ENCODE peak calls at places on chromosomes 3 and 15, in five cellular contexts. J is K562, S is fibroblast of mammary gland, G is AG09319, P is GM10248. L is an unnamed sample.

GRCh38 chr3:12962292-12962691 is 110.9 kb downstream of the IQSEC1 start:
- DNase-seq in J (no peak), S (no peak), G (no peak), P (no peak), L (no peak)

GRCh38 chr3:165994293-165994692 is 157.1 kb upstream of the BCHE start:
- DNase-seq in J (no peak), S (no peak), G (no peak), P (no peak), L (no peak)

GRCh38 chr3:155549087-155549486 is 195.8 kb downstream of the PLCH1 start:
- DNase-seq in J (no peak), S (no peak), G (no peak), P (no peak), L (no peak)

GRCh38 chr3:122992628-122993570 is 34.7 kb downstream of the SEMA5B start:
- DNase-seq in J (no peak), S (no peak), G (no peak), P (no peak), L (no peak)

GRCh38 chr3:188690076-188690475 is 481.7 kb upstream of the TPRG1 start:
- DNase-seq in J (no peak), S (no peak), G (no peak), P (no peak), L (no peak)

GRCh38 chr3:25452185-25452584 is 24.1 kb downstream of the RARB start:
- DNase-seq in J (no peak), S (no peak), G (no peak), P (no peak), L (no peak)

GRCh38 chr3:94360982-94361381 is 298.1 kb downstream of the NSUN3 start:
- DNase-seq in J (no peak), S (peak; percentile 25), G (no peak), P (no peak), L (no peak)

GRCh38 chr3:172680684-172681083 is 30.2 kb downstream of the NCEH1 start:
- DNase-seq in J (peak; percentile 49), S (peak; percentile 68), G (no peak), P (no peak), L (no peak)

GRCh38 chr15:56797720-56798275 is 64.5 kb upstream of the ZNF280D start:
- DNase-seq in J (no peak), S (no peak), G (no peak), P (no peak), L (no peak)

GRCh38 chr3:177282028-177282655 is 84.9 kb upstream of the TBL1XR1 start:
- DNase-seq in J (no peak), S (no peak), G (no peak), P (no peak), L (no peak)

GRCh38 chr15:99051308-99051707 is 43.7 kb upstream of the PGPEP1L start:
- DNase-seq in J (no peak), S (no peak), G (no peak), P (no peak), L (no peak)

GRCh38 chr3:46449755-46450552 is 14.8 kb downstream of the LTF start:
- DNase-seq in J (peak; percentile 51), S (peak; percentile 11), G (no peak), P (no peak), L (no peak)

GRCh38 chr15:49135893-49136292 is 19.5 kb downstream of the COPS2 start:
- DNase-seq in J (no peak), S (peak; percentile 74), G (no peak), P (no peak), L (no peak)

GRCh38 chr15:65653781-65654521 is 32.2 kb downstream of the SLC24A1 start:
- DNase-seq in J (no peak), S (peak; percentile 74), G (no peak), P (no peak), L (no peak)

GRCh38 chr15:33135355-33135781 is 59.1 kb downstream of the FMN1 start:
- DNase-seq in J (no peak), S (peak; percentile 27), G (no peak), P (no peak), L (no peak)

GRCh38 chr15:66865622-66866611 is 163.9 kb downstream of the SMAD6 start:
- DNase-seq in J (no peak), S (no peak), G (no peak), P (peak; percentile 77), L (peak; percentile 58)

GRCh38 chr15:85800460-85801123 is 5.9 kb upstream of the KLHL25 start:
- DNase-seq in J (no peak), S (peak; percentile 60), G (no peak), P (no peak), L (no peak)

GRCh38 chr3:135706758-135707375 is 258.7 kb upstream of the PPP2R3A start:
- DNase-seq in J (no peak), S (no peak), G (no peak), P (no peak), L (no peak)

GRCh38 chr3:185272051-185272450 is 18.2 kb upstream of the EHHADH start:
- DNase-seq in J (no peak), S (peak; percentile 43), G (no peak), P (no peak), L (no peak)

GRCh38 chr3:113277886-113278598 is 66.7 kb downstream of the BOC start:
- DNase-seq in J (no peak), S (no peak), G (no peak), P (no peak), L (peak; percentile 43)

GRCh38 chr3:111662907-111663306 is 67.8 kb upstream of the ZBED2 start:
- DNase-seq in J (no peak), S (no peak), G (no peak), P (no peak), L (no peak)

GRCh38 chr3:58116161-58116955 is 94.4 kb downstream of the DNASE1L3 start:
- DNase-seq in J (no peak), S (no peak), G (no peak), P (peak; percentile 75), L (peak; percentile 63)
- TF ChIP-seq CTCF in J (no peak), S (no peak), G (no peak), P (no peak), L (no peak)

DNA sequence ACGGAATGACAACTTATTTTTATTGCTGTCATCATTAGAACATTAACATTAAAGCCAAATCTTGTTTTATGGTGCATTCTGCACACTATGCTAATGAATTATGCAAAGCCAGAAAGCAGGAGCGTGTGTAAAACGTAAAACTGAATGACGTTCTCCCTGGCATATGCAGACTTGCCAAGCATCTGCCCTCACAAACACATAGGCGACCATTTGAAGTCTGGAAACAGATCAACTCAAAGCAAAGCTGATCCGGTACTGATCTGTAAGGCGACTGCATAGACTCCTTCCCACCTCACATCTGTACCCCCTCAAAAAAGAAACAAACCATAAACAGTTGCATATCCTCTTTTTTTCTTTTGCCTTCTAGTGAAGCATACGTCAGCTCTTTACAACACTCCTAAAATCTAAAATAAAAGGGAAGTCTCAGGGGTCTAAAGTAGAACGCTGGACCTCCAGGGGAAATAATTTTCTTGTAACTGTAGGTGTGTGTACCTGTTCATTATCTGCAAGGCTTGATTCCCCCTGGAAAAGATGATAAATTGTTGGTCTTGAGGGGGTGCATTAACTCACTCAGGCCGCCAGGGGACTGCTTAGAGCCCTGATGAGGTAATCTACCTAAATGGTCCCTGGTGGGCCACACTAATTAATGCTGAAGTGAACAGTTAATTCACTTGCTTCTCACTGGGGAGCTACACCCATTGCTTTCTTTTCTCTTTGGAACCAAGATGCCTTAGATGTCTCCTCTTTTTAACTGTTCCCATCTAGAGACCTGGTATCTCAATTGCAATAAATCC is 231.4 kb downstream of the CDIN1 start:
- DNase-seq in J (peak; percentile 27), S (no peak), G (no peak), P (peak; percentile 10), L (no peak)
- TF ChIP-seq CTCF in J (peak; percentile 64), S (peak; percentile 31), G (no peak), P (peak; percentile 12), L (peak; percentile 39)

DNA sequence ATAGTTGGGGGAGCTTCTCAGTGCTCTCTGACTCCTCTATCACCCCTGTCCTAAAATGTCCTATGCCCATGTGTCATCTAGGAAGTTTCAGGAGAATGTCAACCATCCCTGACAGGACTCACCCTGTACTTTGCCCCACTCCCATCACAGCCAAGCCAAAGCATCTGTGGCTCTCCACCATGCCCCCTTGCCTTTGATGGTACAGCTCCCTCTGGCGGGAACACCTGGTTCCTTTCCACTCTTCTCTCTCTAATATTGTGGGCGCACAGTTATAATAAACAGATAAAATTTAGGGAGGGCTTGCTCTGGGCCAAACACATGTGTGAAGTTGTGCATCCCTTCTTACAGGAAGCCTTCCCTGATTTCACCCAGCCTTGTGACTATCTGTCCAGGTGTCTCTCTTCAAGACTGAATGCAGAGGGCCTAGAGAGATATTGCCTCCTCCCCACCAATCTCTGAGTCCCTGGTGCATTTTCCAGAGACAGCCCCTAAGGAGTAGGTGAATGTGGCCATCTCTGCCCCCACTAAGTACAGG is 62.8 kb downstream of the ISG20 start:
- DNase-seq in J (peak; percentile 43), S (no peak), G (no peak), P (peak; percentile 65), L (peak; percentile 74)
- TF ChIP-seq CTCF in J (peak; percentile 65), S (no peak), G (no peak), P (peak; percentile 58), L (peak; percentile 58)

GRCh38 chr3:84510007-84510406 is 448.8 kb upstream of the CADM2 start:
- DNase-seq in J (no peak), S (no peak), G (no peak), P (no peak), L (no peak)
- TF ChIP-seq CTCF in J (no peak), S (no peak), G (no peak), P (no peak), L (no peak)

DNA sequence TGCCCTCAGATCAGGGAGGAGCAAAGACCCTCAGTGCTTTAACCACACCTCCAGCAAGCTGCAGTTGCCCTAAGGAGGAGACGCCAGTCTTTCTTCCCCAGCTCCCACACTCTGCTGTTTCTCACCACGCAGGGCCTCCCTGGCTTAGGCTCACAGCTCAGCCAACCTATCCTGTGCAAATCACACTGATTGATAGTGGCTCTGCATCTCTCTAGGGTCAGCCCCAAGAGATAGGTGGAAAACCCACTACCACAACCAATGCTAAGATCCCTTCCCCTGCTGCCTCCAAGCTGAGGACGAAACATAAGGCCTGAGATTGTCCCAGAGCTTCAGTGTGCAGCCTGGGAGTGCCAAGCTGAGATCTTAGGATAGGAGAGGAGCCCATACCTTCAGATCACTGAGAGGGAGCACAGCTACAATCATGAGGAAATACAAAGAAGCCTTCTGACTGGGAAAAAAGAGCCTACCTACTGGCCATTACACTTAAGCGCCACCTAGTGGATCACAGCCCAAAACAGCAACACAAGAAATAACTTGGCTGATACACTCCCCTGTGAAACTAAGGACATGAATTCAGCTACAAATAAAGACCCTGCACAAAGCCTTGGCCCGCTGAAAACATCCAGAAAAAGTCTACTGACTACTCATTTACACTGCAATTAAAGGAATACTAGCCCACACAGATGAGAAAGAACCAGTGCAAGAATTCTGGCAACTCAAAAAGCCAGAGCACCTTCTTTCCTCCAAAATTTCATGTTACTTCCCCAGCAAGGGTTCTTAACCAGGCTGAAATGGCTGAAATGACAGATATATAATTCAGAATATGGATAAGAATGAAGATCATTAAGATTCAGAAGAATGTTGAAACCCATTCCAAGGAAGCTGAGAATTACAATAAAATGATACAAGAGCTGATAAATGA is 271.5 kb upstream of the DCBLD2 start:
- DNase-seq in J (peak; percentile 37), S (peak; percentile 81), G (peak; percentile 62), P (peak; percentile 32), L (peak; percentile 32)
- TF ChIP-seq CTCF in J (peak; percentile 50), S (peak; percentile 93), G (peak; percentile 79), P (peak; percentile 63), L (peak; percentile 77)